ENCODE peak calls at places on chromosomes 5 and 9, in eight cellular contexts. One of them, this sample, is unnamed.

GRCh38 chr9:96217756-96218693 is 84.0 kb downstream of the HSD17B3 start:
- DNase-seq in SHP77 treated with DMSO at 0.1 percent for 48 hours: peak
- DNase-seq in neural crest cell: peak
- DNase-seq in SJSA1: peak
- DNase-seq in lower leg skin: peak
- DNase-seq in fibroblast of the conjunctiva: no peak
- DNase-seq in ascending aorta: peak
- DNase-seq in caudate nucleus: peak
- DNase-seq in this sample: peak

GRCh38 chr5:44952376-44952775 is 143.6 kb downstream of the MRPS30 start:
- DNase-seq in neural crest cell: no peak
- DNase-seq in ascending aorta: no peak
- DNase-seq in SJSA1: peak
- DNase-seq in lower leg skin: no peak
- DNase-seq in caudate nucleus: no peak
- DNase-seq in SHP77 treated with DMSO at 0.1 percent for 48 hours: peak
- DNase-seq in fibroblast of the conjunctiva: peak
- DNase-seq in this sample: no peak

GRCh38 chr5:176596689-176597416 is 13.1 kb downstream of the GPRIN1 start:
- DNase-seq in caudate nucleus: no peak
- DNase-seq in SJSA1: no peak
- DNase-seq in lower leg skin: no peak
- DNase-seq in fibroblast of the conjunctiva: no peak
- DNase-seq in neural crest cell: no peak
- DNase-seq in SHP77 treated with DMSO at 0.1 percent for 48 hours: no peak
- DNase-seq in ascending aorta: no peak
- DNase-seq in this sample: no peak

GRCh38 chr9:101027246-101027645 is 1.3 kb upstream of the PLPPR1 start:
- DNase-seq in SHP77 treated with DMSO at 0.1 percent for 48 hours: no peak
- DNase-seq in lower leg skin: no peak
- DNase-seq in ascending aorta: no peak
- DNase-seq in neural crest cell: no peak
- DNase-seq in fibroblast of the conjunctiva: no peak
- DNase-seq in SJSA1: no peak
- DNase-seq in caudate nucleus: no peak
- DNase-seq in this sample: no peak

GRCh38 chr5:159947708-159948358 is 31.6 kb downstream of the ADRA1B start:
- DNase-seq in lower leg skin: no peak
- DNase-seq in SJSA1: no peak
- DNase-seq in caudate nucleus: no peak
- DNase-seq in neural crest cell: no peak
- DNase-seq in ascending aorta: no peak
- DNase-seq in fibroblast of the conjunctiva: no peak
- DNase-seq in SHP77 treated with DMSO at 0.1 percent for 48 hours: no peak
- DNase-seq in this sample: no peak

GRCh38 chr5:150209020-150209635 is 19.3 kb downstream of the SLC6A7 start:
- DNase-seq in fibroblast of the conjunctiva: no peak
- DNase-seq in neural crest cell: no peak
- DNase-seq in ascending aorta: peak
- DNase-seq in caudate nucleus: no peak
- DNase-seq in lower leg skin: no peak
- DNase-seq in SJSA1: no peak
- DNase-seq in SHP77 treated with DMSO at 0.1 percent for 48 hours: no peak
- DNase-seq in this sample: no peak

GRCh38 chr5:138082033-138082432 is 1.8 kb upstream of the WNT8A start:
- DNase-seq in neural crest cell: no peak
- DNase-seq in ascending aorta: no peak
- DNase-seq in SJSA1: no peak
- DNase-seq in fibroblast of the conjunctiva: no peak
- DNase-seq in SHP77 treated with DMSO at 0.1 percent for 48 hours: no peak
- DNase-seq in lower leg skin: no peak
- DNase-seq in caudate nucleus: no peak
- DNase-seq in this sample: no peak

GRCh38 chr9:93326056-93326455 is 125.4 kb upstream of the FAM120A start:
- DNase-seq in ascending aorta: no peak
- DNase-seq in caudate nucleus: no peak
- DNase-seq in neural crest cell: no peak
- DNase-seq in SHP77 treated with DMSO at 0.1 percent for 48 hours: no peak
- DNase-seq in lower leg skin: peak
- DNase-seq in SJSA1: no peak
- DNase-seq in fibroblast of the conjunctiva: no peak
- DNase-seq in this sample: no peak

GRCh38 chr5:81606150-81606549 is 144.7 kb downstream of the SSBP2 start:
- DNase-seq in lower leg skin: no peak
- DNase-seq in caudate nucleus: no peak
- DNase-seq in neural crest cell: no peak
- DNase-seq in SJSA1: no peak
- DNase-seq in SHP77 treated with DMSO at 0.1 percent for 48 hours: no peak
- DNase-seq in fibroblast of the conjunctiva: no peak
- DNase-seq in ascending aorta: no peak
- DNase-seq in this sample: no peak

GRCh38 chr5:69450116-69450515 is 35.2 kb downstream of the MARVELD2 start:
- DNase-seq in neural crest cell: no peak
- DNase-seq in lower leg skin: no peak
- DNase-seq in SJSA1: peak
- DNase-seq in fibroblast of the conjunctiva: peak
- DNase-seq in SHP77 treated with DMSO at 0.1 percent for 48 hours: no peak
- DNase-seq in ascending aorta: no peak
- DNase-seq in caudate nucleus: no peak
- DNase-seq in this sample: no peak

GRCh38 chr9:137064027-137064879 is 6.1 kb downstream of the SAPCD2 start:
- DNase-seq in neural crest cell: peak
- DNase-seq in fibroblast of the conjunctiva: no peak
- DNase-seq in SJSA1: no peak
- DNase-seq in caudate nucleus: peak
- DNase-seq in lower leg skin: peak
- DNase-seq in ascending aorta: no peak
- DNase-seq in SHP77 treated with DMSO at 0.1 percent for 48 hours: peak
- DNase-seq in this sample: no peak

GRCh38 chr9:98809311-98810105 is 2.0 kb downstream of the GALNT12 start:
- DNase-seq in neural crest cell: no peak
- DNase-seq in lower leg skin: peak
- DNase-seq in SHP77 treated with DMSO at 0.1 percent for 48 hours: no peak
- DNase-seq in fibroblast of the conjunctiva: no peak
- DNase-seq in ascending aorta: no peak
- DNase-seq in caudate nucleus: no peak
- DNase-seq in SJSA1: no peak
- DNase-seq in this sample: no peak

GRCh38 chr5:95191330-95191729 is 93.6 kb downstream of the MCTP1 start:
- DNase-seq in caudate nucleus: no peak
- DNase-seq in SJSA1: no peak
- DNase-seq in SHP77 treated with DMSO at 0.1 percent for 48 hours: no peak
- DNase-seq in lower leg skin: no peak
- DNase-seq in ascending aorta: no peak
- DNase-seq in fibroblast of the conjunctiva: no peak
- DNase-seq in neural crest cell: no peak
- DNase-seq in this sample: no peak

GRCh38 chr9:137326436-137327060 is 24.5 kb upstream of the NRARP start:
- DNase-seq in SHP77 treated with DMSO at 0.1 percent for 48 hours: no peak
- DNase-seq in lower leg skin: peak
- DNase-seq in ascending aorta: no peak
- DNase-seq in neural crest cell: no peak
- DNase-seq in fibroblast of the conjunctiva: no peak
- DNase-seq in SJSA1: no peak
- DNase-seq in caudate nucleus: no peak
- DNase-seq in this sample: no peak

GRCh38 chr5:9540791-9541190 is 5.1 kb downstream of the SEMA5A start:
- DNase-seq in lower leg skin: no peak
- DNase-seq in fibroblast of the conjunctiva: no peak
- DNase-seq in SJSA1: peak
- DNase-seq in ascending aorta: no peak
- DNase-seq in SHP77 treated with DMSO at 0.1 percent for 48 hours: no peak
- DNase-seq in neural crest cell: no peak
- DNase-seq in caudate nucleus: no peak
- DNase-seq in this sample: no peak

GRCh38 chr9:131639771-131640437 is 94.6 kb downstream of the PRRT1B start:
- DNase-seq in fibroblast of the conjunctiva: no peak
- DNase-seq in lower leg skin: no peak
- DNase-seq in SJSA1: no peak
- DNase-seq in SHP77 treated with DMSO at 0.1 percent for 48 hours: no peak
- DNase-seq in caudate nucleus: no peak
- DNase-seq in ascending aorta: no peak
- DNase-seq in neural crest cell: no peak
- DNase-seq in this sample: no peak

GRCh38 chr5:172443441-172444109 is 10.8 kb downstream of the SH3PXD2B start:
- DNase-seq in SHP77 treated with DMSO at 0.1 percent for 48 hours: peak
- DNase-seq in neural crest cell: no peak
- DNase-seq in caudate nucleus: no peak
- DNase-seq in fibroblast of the conjunctiva: peak
- DNase-seq in lower leg skin: peak
- DNase-seq in ascending aorta: peak
- DNase-seq in SJSA1: peak
- DNase-seq in this sample: peak

GRCh38 chr5:1505506-1506241 is 18.1 kb downstream of the LPCAT1 start:
- DNase-seq in caudate nucleus: no peak
- DNase-seq in lower leg skin: no peak
- DNase-seq in SHP77 treated with DMSO at 0.1 percent for 48 hours: no peak
- DNase-seq in fibroblast of the conjunctiva: no peak
- DNase-seq in ascending aorta: no peak
- DNase-seq in SJSA1: no peak
- DNase-seq in neural crest cell: no peak
- DNase-seq in this sample: no peak

GRCh38 chr5:16461782-16462181 is 3.8 kb downstream of the ZNF622 start:
- DNase-seq in lower leg skin: no peak
- DNase-seq in SJSA1: peak
- DNase-seq in ascending aorta: no peak
- DNase-seq in neural crest cell: no peak
- DNase-seq in fibroblast of the conjunctiva: peak
- DNase-seq in caudate nucleus: no peak
- DNase-seq in SHP77 treated with DMSO at 0.1 percent for 48 hours: peak
- DNase-seq in this sample: no peak

GRCh38 chr9:8555767-8556500 is 756.4 kb upstream of the DMAC1 start:
- DNase-seq in SJSA1: no peak
- DNase-seq in neural crest cell: no peak
- DNase-seq in fibroblast of the conjunctiva: peak
- DNase-seq in SHP77 treated with DMSO at 0.1 percent for 48 hours: no peak
- DNase-seq in ascending aorta: no peak
- DNase-seq in caudate nucleus: no peak
- DNase-seq in lower leg skin: no peak
- DNase-seq in this sample: peak

GRCh38 chr5:1430121-1430795 is 15.0 kb downstream of the SLC6A3 start:
- DNase-seq in neural crest cell: no peak
- DNase-seq in lower leg skin: peak
- DNase-seq in SJSA1: no peak
- DNase-seq in ascending aorta: peak
- DNase-seq in SHP77 treated with DMSO at 0.1 percent for 48 hours: no peak
- DNase-seq in caudate nucleus: no peak
- DNase-seq in fibroblast of the conjunctiva: no peak
- DNase-seq in this sample: no peak

GRCh38 chr9:88390371-88390990 is 2.2 kb downstream of the SPIN1 start:
- DNase-seq in fibroblast of the conjunctiva: no peak
- DNase-seq in lower leg skin: no peak
- DNase-seq in SHP77 treated with DMSO at 0.1 percent for 48 hours: no peak
- DNase-seq in ascending aorta: no peak
- DNase-seq in SJSA1: no peak
- DNase-seq in caudate nucleus: no peak
- DNase-seq in neural crest cell: no peak
- DNase-seq in this sample: no peak

GRCh38 chr5:108238936-108239887 is 142.7 kb downstream of the FBXL17 start:
- DNase-seq in lower leg skin: no peak
- DNase-seq in neural crest cell: no peak
- DNase-seq in SJSA1: no peak
- DNase-seq in SHP77 treated with DMSO at 0.1 percent for 48 hours: no peak
- DNase-seq in ascending aorta: no peak
- DNase-seq in caudate nucleus: no peak
- DNase-seq in fibroblast of the conjunctiva: no peak
- DNase-seq in this sample: no peak

GRCh38 chr5:68515514-68515913 is 300.0 kb downstream of the PIK3R1 start:
- DNase-seq in SJSA1: no peak
- DNase-seq in neural crest cell: no peak
- DNase-seq in caudate nucleus: no peak
- DNase-seq in lower leg skin: no peak
- DNase-seq in fibroblast of the conjunctiva: no peak
- DNase-seq in ascending aorta: no peak
- DNase-seq in SHP77 treated with DMSO at 0.1 percent for 48 hours: no peak
- DNase-seq in this sample: no peak